ENCODE peak calls at places on chromosomes 3 and 15, in six cellular contexts. R is foreskin fibroblast, B is A549, F is coronary artery, C is prostate gland, Y is NB4. W is an unnamed sample.

GRCh38 chr15:45648521-45649200 is 13.8 kb downstream of the SQOR start:
- DNase-seq in R (peak; percentile 63), B (peak; percentile 42), F (no peak), C (no peak), Y (no peak), W (no peak)

GRCh38 chr3:107218864-107219269 is 158.4 kb upstream of the CCDC54 start:
- DNase-seq in R (no peak), B (no peak), F (no peak), C (no peak), Y (no peak), W (no peak)

GRCh38 chr3:174775603-174776002 is 83.5 kb upstream of the NAALADL2 start:
- DNase-seq in R (no peak), B (no peak), F (no peak), C (no peak), Y (no peak), W (no peak)

GRCh38 chr15:69958494-69959134 is 139.1 kb downstream of the TLE3 start:
- DNase-seq in R (no peak), B (peak; percentile 31), F (no peak), C (no peak), Y (no peak), W (no peak)

GRCh38 chr3:170759511-170760173 is 110.4 kb downstream of the RPL22L1 start:
- DNase-seq in R (no peak), B (no peak), F (no peak), C (no peak), Y (no peak), W (no peak)

GRCh38 chr15:33135355-33135781 is 59.1 kb downstream of the FMN1 start:
- DNase-seq in R (peak; percentile 50), B (no peak), F (no peak), C (no peak), Y (no peak), W (no peak)

GRCh38 chr15:42368096-42368495 is 8.8 kb downstream of the CAPN3 start:
- DNase-seq in R (no peak), B (no peak), F (no peak), C (no peak), Y (no peak), W (no peak)

GRCh38 chr3:45092132-45093031 is 53.8 kb downstream of the CDCP1 start:
- DNase-seq in R (peak; percentile 36), B (peak; percentile 72), F (no peak), C (no peak), Y (no peak), W (no peak)

GRCh38 chr15:56291741-56292140 is 48.1 kb upstream of the RFX7 start:
- DNase-seq in R (no peak), B (no peak), F (no peak), C (no peak), Y (no peak), W (no peak)

GRCh38 chr3:32880225-32880624 is 62.4 kb downstream of the TRIM71 start:
- DNase-seq in R (peak; percentile 31), B (no peak), F (no peak), C (no peak), Y (no peak), W (no peak)

GRCh38 chr15:65405793-65406192 is 17.0 kb downstream of the IGDCC4 start:
- DNase-seq in R (no peak), B (no peak), F (no peak), C (no peak), Y (no peak), W (no peak)

GRCh38 chr15:45328663-45329062 is 49.7 kb downstream of the GATM start:
- DNase-seq in R (no peak), B (no peak), F (no peak), C (no peak), Y (no peak), W (no peak)

GRCh38 chr15:74768099-74768770 is 13.6 kb upstream of the CSK start:
- DNase-seq in R (no peak), B (no peak), F (no peak), C (no peak), Y (peak; percentile 43), W (no peak)

GRCh38 chr15:69026355-69026754 is 11.9 kb downstream of the NOX5 start:
- DNase-seq in R (no peak), B (no peak), F (no peak), C (no peak), Y (no peak), W (no peak)

GRCh38 chr3:146496726-146497125 is 27.4 kb upstream of the PLSCR2 start:
- DNase-seq in R (no peak), B (no peak), F (no peak), C (no peak), Y (no peak), W (no peak)

GRCh38 chr3:195554458-195554857 is 11.3 kb upstream of the PPP1R2 start:
- DNase-seq in R (no peak), B (no peak), F (no peak), C (no peak), Y (no peak), W (no peak)

GRCh38 chr3:195557327-195557726 is 14.2 kb upstream of the PPP1R2 start:
- DNase-seq in R (no peak), B (no peak), F (no peak), C (no peak), Y (no peak), W (no peak)

GRCh38 chr3:195555110-195555509 is 12.0 kb upstream of the PPP1R2 start:
- DNase-seq in R (no peak), B (no peak), F (no peak), C (no peak), Y (no peak), W (no peak)

GRCh38 chr3:195558602-195559001 is 15.5 kb upstream of the PPP1R2 start:
- DNase-seq in R (no peak), B (peak; percentile 59), F (no peak), C (no peak), Y (peak; percentile 61), W (no peak)

DNA sequence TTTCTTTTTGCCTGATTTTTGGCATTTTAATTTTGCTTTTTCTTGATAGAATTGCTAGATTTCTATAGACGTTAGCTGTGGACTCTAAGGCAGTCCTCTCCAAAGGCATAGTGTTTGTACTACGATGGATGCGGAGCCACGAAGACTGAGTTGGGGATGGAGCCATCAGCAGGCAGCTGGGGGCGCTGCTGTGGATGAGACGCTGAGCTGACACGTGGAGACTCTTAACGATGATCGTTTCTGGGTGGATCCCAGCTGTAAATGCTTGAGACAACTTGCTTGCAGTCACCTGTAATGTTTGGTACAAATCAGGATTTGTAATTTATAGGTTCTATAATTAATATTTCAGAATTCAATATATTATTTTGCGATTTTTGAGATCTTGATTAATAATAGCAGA is 13.3 kb upstream of the PPP1R2 start:
- DNase-seq in R (no peak), B (peak; percentile 54), F (no peak), C (no peak), Y (peak; percentile 50), W (no peak)
- TF ChIP-seq CTCF in R (peak; percentile 14), B (peak; percentile 31), F (no peak), C (no peak), Y (peak; percentile 56), W (peak; percentile 26)

GRCh38 chr3:139718415-139718814 is 40.6 kb upstream of the NMNAT3 start:
- DNase-seq in R (no peak), B (peak; percentile 30), F (no peak), C (no peak), Y (no peak), W (no peak)
- TF ChIP-seq CTCF in R (peak; percentile 53), B (peak; percentile 29), F (no peak), C (no peak), Y (peak; percentile 9), W (no peak)

GRCh38 chr3:127720161-127720823 is 47.5 kb downstream of the ABTB1 start:
- DNase-seq in R (no peak), B (no peak), F (no peak), C (peak; percentile 40), Y (no peak), W (peak; percentile 41)

GRCh38 chr3:127722928-127723603 is 50.3 kb downstream of the ABTB1 start:
- DNase-seq in R (no peak), B (no peak), F (no peak), C (no peak), Y (no peak), W (peak; percentile 38)

GRCh38 chr3:127720985-127721384 is 48.2 kb downstream of the ABTB1 start:
- DNase-seq in R (no peak), B (no peak), F (no peak), C (peak; percentile 44), Y (no peak), W (peak; percentile 21)

GRCh38 chr3:127722104-127722784 is 49.5 kb downstream of the ABTB1 start:
- DNase-seq in R (no peak), B (no peak), F (no peak), C (no peak), Y (no peak), W (peak; percentile 10)

GRCh38 chr3:127721536-127721935 is 48.8 kb downstream of the ABTB1 start:
- DNase-seq in R (no peak), B (no peak), F (no peak), C (no peak), Y (no peak), W (peak; percentile 13)
- TF ChIP-seq CTCF in R (no peak), B (no peak), F (no peak), C (no peak), Y (no peak), W (no peak)

DNA sequence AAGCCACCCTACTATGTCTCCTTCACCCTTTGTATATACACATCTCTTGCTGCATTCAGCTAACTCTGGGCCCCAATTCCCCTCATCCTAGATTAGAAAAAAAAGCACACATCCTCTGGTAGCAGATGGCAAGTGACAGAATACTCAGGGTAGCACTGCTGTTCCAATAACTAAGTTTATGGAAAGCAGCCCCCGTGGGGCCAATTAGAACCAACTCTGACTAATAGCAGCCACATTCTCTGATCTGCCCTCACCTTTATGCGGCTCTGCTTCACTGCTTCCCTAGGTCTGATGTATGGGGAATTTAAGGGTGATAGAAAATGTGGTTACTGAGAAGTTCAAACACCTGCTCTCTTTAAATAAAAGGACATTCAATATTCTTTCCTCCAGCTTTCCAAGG is 74.9 kb upstream of the SETMAR start:
- DNase-seq in R (no peak), B (no peak), F (no peak), C (no peak), Y (no peak), W (no peak)
- TF ChIP-seq CTCF in R (no peak), B (no peak), F (no peak), C (no peak), Y (no peak), W (no peak)

GRCh38 chr3:187295635-187296034 is 4.1 kb upstream of the MASP1 start:
- DNase-seq in R (no peak), B (peak; percentile 14), F (no peak), C (no peak), Y (no peak), W (no peak)
- TF ChIP-seq CTCF in R (no peak), B (no peak), F (no peak), C (peak; percentile 24), Y (peak; percentile 1), W (no peak)

W was measured in CD14-positive monocyte.